ENCODE peak calls at places on chromosomes 7 and 10, in five cellular contexts. One of them, this sample, is unnamed.

GRCh38 chr10:98463022-98463421 is 16.3 kb upstream of the HPS1 start:
- DNase-seq in right lobe of liver: no peak
- DNase-seq in cardiac fibroblast: no peak
- DNase-seq in HCT116: no peak
- DNase-seq in astrocyte: no peak
- DNase-seq in this sample: no peak

GRCh38 chr10:43998021-43998809 is 349.5 kb upstream of the ZNF32 start:
- DNase-seq in right lobe of liver: no peak
- DNase-seq in HCT116: no peak
- DNase-seq in astrocyte: peak
- DNase-seq in cardiac fibroblast: peak
- DNase-seq in this sample: no peak

GRCh38 chr7:134031835-134032617 is 95.1 kb upstream of the LRGUK start:
- DNase-seq in cardiac fibroblast: no peak
- DNase-seq in astrocyte: no peak
- DNase-seq in right lobe of liver: no peak
- DNase-seq in HCT116: no peak
- DNase-seq in this sample: no peak

GRCh38 chr7:3682028-3682712 is 381.1 kb downstream of the SDK1 start:
- DNase-seq in cardiac fibroblast: peak
- DNase-seq in right lobe of liver: no peak
- DNase-seq in HCT116: no peak
- DNase-seq in astrocyte: no peak
- DNase-seq in this sample: no peak

GRCh38 chr10:111323567-111323966 is 246.7 kb downstream of the ADRA2A start:
- DNase-seq in right lobe of liver: no peak
- DNase-seq in HCT116: peak
- DNase-seq in astrocyte: no peak
- DNase-seq in cardiac fibroblast: peak
- DNase-seq in this sample: no peak

GRCh38 chr10:35545878-35546631 is 59.1 kb upstream of the GJD4 start:
- DNase-seq in cardiac fibroblast: peak
- DNase-seq in right lobe of liver: no peak
- DNase-seq in HCT116: no peak
- DNase-seq in astrocyte: peak
- DNase-seq in this sample: no peak

GRCh38 chr10:63718453-63718852 is 197.3 kb downstream of the REEP3 start:
- DNase-seq in right lobe of liver: no peak
- DNase-seq in astrocyte: no peak
- DNase-seq in HCT116: no peak
- DNase-seq in cardiac fibroblast: no peak
- DNase-seq in this sample: no peak

GRCh38 chr10:4867520-4868356 is 41.7 kb downstream of the AKR1E2 start:
- DNase-seq in HCT116: no peak
- DNase-seq in cardiac fibroblast: peak
- DNase-seq in right lobe of liver: no peak
- DNase-seq in astrocyte: peak
- DNase-seq in this sample: no peak

GRCh38 chr10:115171392-115171960 is 78.3 kb downstream of the ATRNL1 start:
- DNase-seq in HCT116: peak
- DNase-seq in right lobe of liver: no peak
- DNase-seq in cardiac fibroblast: peak
- DNase-seq in astrocyte: no peak
- DNase-seq in this sample: peak

GRCh38 chr7:39195967-39196366 is 218.3 kb downstream of the POU6F2 start:
- DNase-seq in HCT116: no peak
- DNase-seq in astrocyte: no peak
- DNase-seq in right lobe of liver: no peak
- DNase-seq in cardiac fibroblast: no peak
- DNase-seq in this sample: no peak

GRCh38 chr10:77139145-77139692 is 498.4 kb downstream of the KCNMA1 start:
- DNase-seq in astrocyte: no peak
- DNase-seq in cardiac fibroblast: no peak
- DNase-seq in right lobe of liver: no peak
- DNase-seq in HCT116: no peak
- DNase-seq in this sample: no peak

GRCh38 chr7:1106063-1106782 is 18.3 kb downstream of the GPER1 start:
- DNase-seq in HCT116: no peak
- DNase-seq in cardiac fibroblast: no peak
- DNase-seq in astrocyte: no peak
- DNase-seq in right lobe of liver: no peak
- DNase-seq in this sample: no peak

GRCh38 chr7:77944183-77945182 is 145.9 kb downstream of the PHTF2 start:
- DNase-seq in HCT116: no peak
- DNase-seq in right lobe of liver: no peak
- DNase-seq in astrocyte: no peak
- DNase-seq in cardiac fibroblast: no peak
- DNase-seq in this sample: no peak

GRCh38 chr7:2431260-2431867 is 28.0 kb downstream of the CHST12 start:
- DNase-seq in right lobe of liver: no peak
- DNase-seq in HCT116: no peak
- DNase-seq in astrocyte: no peak
- DNase-seq in cardiac fibroblast: no peak
- DNase-seq in this sample: no peak

GRCh38 chr10:29160110-29160669 is 128.7 kb upstream of the LYZL1 start:
- DNase-seq in astrocyte: peak
- DNase-seq in cardiac fibroblast: peak
- DNase-seq in HCT116: peak
- DNase-seq in right lobe of liver: no peak
- DNase-seq in this sample: no peak

GRCh38 chr10:34139559-34139958 is 675.5 kb downstream of the PARD3 start:
- DNase-seq in astrocyte: peak
- DNase-seq in right lobe of liver: no peak
- DNase-seq in cardiac fibroblast: peak
- DNase-seq in HCT116: no peak
- DNase-seq in this sample: no peak

GRCh38 chr7:93016681-93017349 is 101.0 kb downstream of the SAMD9 start:
- DNase-seq in HCT116: no peak
- DNase-seq in right lobe of liver: no peak
- DNase-seq in astrocyte: no peak
- DNase-seq in cardiac fibroblast: no peak
- DNase-seq in this sample: no peak

GRCh38 chr10:129900825-129901224 is 63.2 kb downstream of the EBF3 start:
- DNase-seq in astrocyte: no peak
- DNase-seq in HCT116: no peak
- DNase-seq in right lobe of liver: no peak
- DNase-seq in cardiac fibroblast: no peak
- DNase-seq in this sample: no peak

GRCh38 chr10:117004627-117005453 is at the start of gene SHTN1:
- DNase-seq in HCT116: peak
- DNase-seq in cardiac fibroblast: peak
- DNase-seq in astrocyte: peak
- DNase-seq in right lobe of liver: peak
- DNase-seq in this sample: peak
- TF ChIP-seq CTCF in HCT116: peak
- TF ChIP-seq CTCF in cardiac fibroblast: no peak
- TF ChIP-seq CTCF in astrocyte: no peak
- TF ChIP-seq CTCF in right lobe of liver: no peak
- TF ChIP-seq CTCF in this sample: no peak

GRCh38 chr7:100099452-100099851 is 1.7 kb downstream of the MCM7 start:
- DNase-seq in astrocyte: no peak
- DNase-seq in cardiac fibroblast: no peak
- DNase-seq in HCT116: no peak
- DNase-seq in right lobe of liver: no peak
- DNase-seq in this sample: no peak
- H3K4me3 ChIP-seq in astrocyte: peak
- H3K4me3 ChIP-seq in cardiac fibroblast: peak
- H3K4me3 ChIP-seq in HCT116: peak
- H3K4me3 ChIP-seq in right lobe of liver: no peak
- H3K4me3 ChIP-seq in this sample: peak

DNA sequence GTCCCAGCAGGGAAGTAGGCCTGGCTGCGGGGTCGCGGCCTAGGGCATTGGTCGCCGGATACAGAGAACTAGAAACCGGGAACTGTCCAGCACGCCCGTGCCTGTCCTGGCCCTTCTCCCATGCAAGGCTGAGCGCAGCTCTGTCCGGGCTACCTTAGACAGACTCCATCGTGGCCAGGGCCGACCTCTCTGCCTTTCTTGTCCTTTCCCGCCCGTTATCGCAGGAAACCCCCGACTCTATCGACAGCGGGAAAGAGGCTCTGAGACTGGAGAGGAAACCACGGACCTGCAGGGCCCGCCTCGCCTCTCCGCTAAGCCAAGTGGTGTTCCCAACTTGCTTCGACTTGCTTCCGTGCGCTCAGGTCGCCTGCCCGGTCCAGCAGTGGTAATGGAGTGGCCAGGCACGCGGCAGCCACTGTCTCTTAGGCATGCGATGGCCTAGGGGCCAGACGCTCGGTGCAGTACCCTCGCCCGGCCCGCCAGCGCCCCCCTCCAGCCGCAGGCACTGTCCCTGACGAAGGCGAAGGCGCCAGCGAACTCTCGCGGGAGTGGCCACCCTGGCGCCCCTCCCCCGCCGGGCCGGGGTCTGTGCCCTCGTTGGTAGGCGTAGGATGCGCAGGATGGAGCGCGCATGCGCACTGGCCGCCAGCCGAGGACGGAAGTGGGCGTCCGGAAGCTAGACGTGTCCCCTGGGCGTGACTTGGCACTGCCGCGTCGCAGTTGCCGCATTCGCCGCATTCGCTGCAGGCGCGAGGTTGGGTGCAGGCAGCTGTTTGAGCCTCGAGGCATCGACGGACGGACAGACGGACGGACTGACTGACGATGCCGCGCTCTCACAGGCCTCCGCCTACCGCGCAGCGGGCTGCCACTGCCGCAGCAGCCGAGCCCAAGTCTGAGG is 54.4 kb downstream of the MCMBP start:
- DNase-seq in cardiac fibroblast: peak
- DNase-seq in HCT116: no peak
- DNase-seq in astrocyte: peak
- DNase-seq in right lobe of liver: peak
- DNase-seq in this sample: no peak
- TF ChIP-seq CTCF in cardiac fibroblast: no peak
- TF ChIP-seq CTCF in HCT116: no peak
- TF ChIP-seq CTCF in astrocyte: no peak
- TF ChIP-seq CTCF in right lobe of liver: no peak
- TF ChIP-seq CTCF in this sample: no peak

DNA sequence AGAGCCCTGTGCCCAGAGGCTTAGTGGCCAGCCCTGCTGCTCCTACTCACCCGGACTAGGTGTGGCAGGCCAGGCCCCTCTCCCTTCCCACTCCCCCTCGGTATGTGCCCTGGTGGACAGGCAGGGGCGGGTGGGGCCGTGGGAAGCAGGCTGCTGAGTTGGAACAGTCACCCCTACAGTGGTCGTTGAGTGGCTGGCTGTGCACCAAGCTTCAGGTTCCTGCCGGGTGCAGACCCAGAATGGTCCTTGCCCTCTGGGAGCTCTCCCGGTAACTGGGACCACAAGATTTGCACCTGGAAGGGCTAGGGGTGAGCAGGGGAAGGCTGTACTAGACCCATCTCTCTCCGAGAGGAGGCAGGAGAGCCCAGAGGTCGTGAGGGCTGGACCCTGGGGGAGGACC is 68.6 kb downstream of the ZMIZ1 start:
- DNase-seq in right lobe of liver: no peak
- DNase-seq in astrocyte: peak
- DNase-seq in cardiac fibroblast: no peak
- DNase-seq in HCT116: no peak
- DNase-seq in this sample: no peak
- H3K4me3 ChIP-seq in right lobe of liver: no peak
- H3K4me3 ChIP-seq in astrocyte: no peak
- H3K4me3 ChIP-seq in cardiac fibroblast: no peak
- H3K4me3 ChIP-seq in HCT116: no peak
- H3K4me3 ChIP-seq in this sample: no peak

GRCh38 chr7:34311591-34311990 is 346.4 kb upstream of the NPSR1 start:
- DNase-seq in astrocyte: peak
- DNase-seq in right lobe of liver: no peak
- DNase-seq in cardiac fibroblast: no peak
- DNase-seq in HCT116: no peak
- DNase-seq in this sample: no peak
- TF ChIP-seq CTCF in astrocyte: no peak
- TF ChIP-seq CTCF in right lobe of liver: no peak
- TF ChIP-seq CTCF in cardiac fibroblast: no peak
- TF ChIP-seq CTCF in HCT116: no peak
- TF ChIP-seq CTCF in this sample: no peak

GRCh38 chr10:17031656-17032630 is 97.7 kb downstream of the CUBN start:
- DNase-seq in astrocyte: no peak
- DNase-seq in HCT116: no peak
- DNase-seq in right lobe of liver: no peak
- DNase-seq in cardiac fibroblast: no peak
- DNase-seq in this sample: no peak

GRCh38 chr10:17033529-17034250 is 95.9 kb downstream of the CUBN start:
- DNase-seq in cardiac fibroblast: peak
- DNase-seq in HCT116: no peak
- DNase-seq in right lobe of liver: no peak
- DNase-seq in astrocyte: no peak
- DNase-seq in this sample: no peak

GRCh38 chr10:17028843-17029580 is 100.6 kb downstream of the CUBN start:
- DNase-seq in cardiac fibroblast: no peak
- DNase-seq in astrocyte: no peak
- DNase-seq in HCT116: no peak
- DNase-seq in right lobe of liver: no peak
- DNase-seq in this sample: no peak

GRCh38 chr10:17026686-17027485 is 102.7 kb downstream of the CUBN start:
- DNase-seq in right lobe of liver: no peak
- DNase-seq in HCT116: no peak
- DNase-seq in astrocyte: no peak
- DNase-seq in cardiac fibroblast: peak
- DNase-seq in this sample: peak

DNA sequence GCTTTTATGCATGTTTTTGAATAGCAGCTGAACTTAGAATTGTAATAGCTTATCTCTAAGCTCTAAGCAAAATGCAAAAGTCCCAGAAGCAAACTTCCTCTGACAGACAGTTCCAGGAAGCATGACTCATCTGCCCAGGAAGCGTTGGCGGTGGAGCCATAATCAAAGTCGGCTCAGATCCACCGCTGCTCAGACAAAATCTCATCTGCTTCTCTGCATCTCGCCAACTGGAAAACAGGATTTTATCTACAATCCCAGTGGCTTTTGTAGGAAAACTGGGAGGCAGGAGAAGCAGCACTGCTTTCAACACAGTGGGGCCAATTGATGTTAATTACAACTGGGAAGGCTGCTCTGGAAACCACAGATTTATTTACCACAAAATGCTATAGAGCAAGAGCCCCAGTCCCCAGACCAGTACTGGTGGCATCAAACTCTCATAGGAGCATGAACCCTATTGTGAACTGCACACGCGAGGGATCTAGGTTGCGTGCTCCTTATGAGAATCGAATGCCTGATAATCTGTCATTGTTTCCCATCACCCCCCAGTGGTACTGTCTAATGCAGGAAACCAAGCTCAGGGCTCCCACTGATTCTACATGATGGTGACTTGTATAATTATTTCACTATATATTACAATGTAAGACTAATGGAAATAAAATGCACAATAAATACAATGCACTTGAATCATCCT is 99.9 kb downstream of the CUBN start:
- DNase-seq in cardiac fibroblast: peak
- DNase-seq in HCT116: peak
- DNase-seq in right lobe of liver: peak
- DNase-seq in astrocyte: peak
- DNase-seq in this sample: peak
- H3K4me3 ChIP-seq in cardiac fibroblast: no peak
- H3K4me3 ChIP-seq in HCT116: peak
- H3K4me3 ChIP-seq in right lobe of liver: no peak
- H3K4me3 ChIP-seq in astrocyte: peak
- H3K4me3 ChIP-seq in this sample: no peak

GRCh38 chr10:132453470-132453861 is 56.5 kb downstream of the PWWP2B start:
- DNase-seq in cardiac fibroblast: no peak
- DNase-seq in astrocyte: no peak
- DNase-seq in HCT116: no peak
- DNase-seq in right lobe of liver: no peak
- DNase-seq in this sample: no peak
- TF ChIP-seq CTCF in cardiac fibroblast: no peak
- TF ChIP-seq CTCF in astrocyte: no peak
- TF ChIP-seq CTCF in HCT116: no peak
- TF ChIP-seq CTCF in right lobe of liver: no peak
- TF ChIP-seq CTCF in this sample: no peak

This sample was measured in GM12865.